ENCODE peak calls at places on chromosomes 13 and 19, in ten cellular contexts. O is RWPE1; L is CD4-positive, alpha-beta T cell; T is prostate gland; X is heart left ventricle; E is fibroblast of lung; B is psoas muscle; U is WERI-Rb-1; Z is stomach; N is dorsolateral prefrontal cortex. A is an unnamed sample.

GRCh38 chr13:88107486-88108044 is 436.4 kb downstream of the SLITRK5 start:
- DNase-seq in O (no peak), L (no peak), T (no peak), X (no peak), E (no peak), B (no peak), U (no peak), Z (no peak), N (no peak), A (no peak)

GRCh38 chr19:45322744-45323281 is at the start of gene CKM:
- DNase-seq in O (no peak), L (no peak), T (no peak), X (peak), E (no peak), B (peak), U (no peak), Z (no peak), N (no peak), A (no peak)

GRCh38 chr13:77460195-77460594 is 75.3 kb upstream of the SCEL start:
- DNase-seq in O (no peak), L (no peak), T (peak), X (peak), E (peak), B (no peak), U (no peak), Z (peak), N (no peak), A (no peak)

GRCh38 chr13:92967923-92968322 is 258.7 kb upstream of the GPC6 start:
- DNase-seq in O (no peak), L (no peak), T (no peak), X (no peak), E (no peak), B (no peak), U (peak), Z (no peak), N (no peak), A (no peak)

GRCh38 chr19:48696353-48697010 is 711 bp downstream of the FUT2 start:
- DNase-seq in O (no peak), L (no peak), T (no peak), X (no peak), E (no peak), B (no peak), U (peak), Z (peak), N (peak), A (no peak)

GRCh38 chr13:36745436-36745835 is 71.6 kb downstream of the SERTM1 start:
- DNase-seq in O (no peak), L (no peak), T (no peak), X (no peak), E (no peak), B (no peak), U (no peak), Z (no peak), N (no peak), A (no peak)

GRCh38 chr19:4732680-4733114 is 9.1 kb upstream of the DPP9 start:
- DNase-seq in O (peak), L (peak), T (peak), X (no peak), E (peak), B (peak), U (peak), Z (peak), N (peak), A (peak)

GRCh38 chr19:35357867-35358573 is at the start of gene FFAR3:
- DNase-seq in O (no peak), L (no peak), T (no peak), X (peak), E (peak), B (peak), U (no peak), Z (peak), N (no peak), A (no peak)

GRCh38 chr19:15577184-15577771 is 37.7 kb upstream of the CYP4F8 start:
- DNase-seq in O (no peak), L (no peak), T (no peak), X (no peak), E (no peak), B (no peak), U (no peak), Z (no peak), N (no peak), A (no peak)

GRCh38 chr19:1474011-1474764 is 4.8 kb downstream of the C19orf25 start:
- DNase-seq in O (no peak), L (no peak), T (no peak), X (peak), E (no peak), B (peak), U (no peak), Z (no peak), N (no peak), A (peak)

GRCh38 chr19:51548213-51548651 is 16.8 kb upstream of the SIGLEC6 start:
- DNase-seq in O (no peak), L (no peak), T (no peak), X (no peak), E (no peak), B (no peak), U (no peak), Z (no peak), N (no peak), A (no peak)

DNA sequence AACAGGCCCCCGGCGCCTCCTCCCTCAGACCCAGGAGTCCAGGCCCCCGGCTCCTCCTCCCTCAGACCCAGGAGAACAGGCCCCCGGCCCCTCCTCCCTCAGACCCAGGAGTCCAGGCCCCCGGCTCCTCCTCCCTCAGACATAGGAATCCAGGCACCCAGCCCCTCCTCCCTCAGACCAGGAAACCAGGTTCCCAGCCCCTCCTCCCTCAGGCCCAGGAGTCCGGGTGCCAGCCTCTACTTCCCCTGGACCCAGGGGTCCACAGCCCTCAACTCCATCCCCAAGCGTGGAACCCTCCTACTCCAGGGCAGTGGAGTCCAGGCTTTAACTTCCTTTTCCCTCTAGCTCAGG is 572 bp downstream of the TMC4 start:
- DNase-seq in O (no peak), L (no peak), T (no peak), X (no peak), E (no peak), B (no peak), U (no peak), Z (no peak), N (no peak), A (no peak)
- H3K27ac ChIP-seq in O (peak), L (no peak), T (peak), X (no peak), E (no peak), B (no peak), U (no peak), Z (peak), N (no peak), A (no peak)

DNA sequence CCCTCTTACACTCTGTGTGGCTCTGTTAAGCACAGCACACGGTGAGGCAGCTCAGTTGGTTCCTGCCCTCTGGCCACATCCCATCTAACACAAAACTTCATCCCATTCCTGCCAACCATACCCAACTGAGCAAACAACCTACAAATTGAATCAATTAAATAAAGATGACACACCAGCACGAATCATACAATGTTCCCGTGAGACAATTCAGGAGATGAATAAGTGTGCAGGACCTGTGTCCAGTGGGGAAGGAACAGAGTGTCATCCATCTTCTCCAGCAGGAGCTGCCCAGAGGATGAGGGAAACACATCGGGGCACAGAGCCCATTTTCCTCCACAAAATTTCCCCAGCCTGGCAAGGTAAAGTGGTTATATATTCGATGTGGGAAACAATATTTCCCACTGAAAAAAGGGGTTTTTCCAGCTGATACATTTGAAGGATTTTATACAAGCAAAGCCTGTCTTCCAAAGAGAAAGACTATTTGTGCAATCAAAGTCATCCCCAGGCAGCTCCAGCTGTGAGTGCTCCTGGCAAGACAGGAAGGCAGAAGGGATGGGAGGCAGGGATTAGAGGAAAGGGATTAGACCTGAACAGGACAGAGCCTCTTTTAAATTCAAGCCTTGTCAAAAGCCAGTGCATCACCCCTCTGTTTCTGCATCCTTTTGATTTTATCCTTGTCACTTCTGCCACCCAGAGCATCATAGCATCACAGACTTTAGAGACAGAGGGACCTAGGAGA is 240.2 kb downstream of the LHFPL6 start:
- DNase-seq in O (no peak), L (no peak), T (no peak), X (no peak), E (no peak), B (no peak), U (peak), Z (no peak), N (no peak), A (no peak)
- H3K27ac ChIP-seq in O (no peak), L (no peak), T (no peak), X (no peak), E (no peak), B (no peak), U (no peak), Z (no peak), N (no peak), A (no peak)

GRCh38 chr13:99218126-99218525 is 17.5 kb downstream of the UBAC2 start:
- DNase-seq in O (no peak), L (no peak), T (no peak), X (no peak), E (no peak), B (no peak), U (no peak), Z (no peak), N (no peak), A (no peak)

GRCh38 chr13:99214232-99214631 is 13.6 kb downstream of the UBAC2 start:
- DNase-seq in O (no peak), L (no peak), T (no peak), X (no peak), E (no peak), B (no peak), U (no peak), Z (no peak), N (no peak), A (no peak)

GRCh38 chr13:99214691-99215090 is 14.0 kb downstream of the UBAC2 start:
- DNase-seq in O (no peak), L (no peak), T (no peak), X (no peak), E (no peak), B (no peak), U (no peak), Z (no peak), N (no peak), A (no peak)

GRCh38 chr13:99217461-99218101 is 16.9 kb downstream of the UBAC2 start:
- DNase-seq in O (no peak), L (no peak), T (no peak), X (no peak), E (no peak), B (no peak), U (no peak), Z (no peak), N (no peak), A (no peak)

GRCh38 chr13:99215466-99215865 is 14.8 kb downstream of the UBAC2 start:
- DNase-seq in O (no peak), L (peak), T (no peak), X (no peak), E (no peak), B (no peak), U (no peak), Z (no peak), N (no peak), A (no peak)
- H3K27ac ChIP-seq in O (no peak), L (peak), T (no peak), X (no peak), E (no peak), B (peak), U (no peak), Z (peak), N (peak), A (no peak)

GRCh38 chr19:10566408-10566657 is 523 bp upstream of the KRI1 start:
- DNase-seq in O (no peak), L (no peak), T (no peak), X (no peak), E (no peak), B (no peak), U (no peak), Z (no peak), N (no peak), A (no peak)

GRCh38 chr19:10567696-10568443 is 909 bp downstream of the CDKN2D start:
- DNase-seq in O (no peak), L (no peak), T (no peak), X (no peak), E (no peak), B (no peak), U (no peak), Z (no peak), N (no peak), A (no peak)

GRCh38 chr19:10568444-10568825 is 344 bp downstream of the CDKN2D start:
- DNase-seq in O (no peak), L (no peak), T (no peak), X (peak), E (no peak), B (no peak), U (no peak), Z (peak), N (peak), A (no peak)

GRCh38 chr19:10566658-10567410 is 1.0 kb upstream of the KRI1 start:
- DNase-seq in O (no peak), L (peak), T (no peak), X (no peak), E (no peak), B (peak), U (no peak), Z (no peak), N (no peak), A (no peak)

GRCh38 chr19:10568826-10569651 is at the start of gene CDKN2D:
- DNase-seq in O (peak), L (peak), T (peak), X (peak), E (peak), B (peak), U (peak), Z (peak), N (peak), A (peak)
- H3K27ac ChIP-seq in O (peak), L (peak), T (peak), X (peak), E (peak), B (peak), U (peak), Z (peak), N (peak), A (peak)

A was measured in SK-N-SH.